ENCODE peak calls at places on chromosomes 11 and 22, in six cellular contexts. C, S, E, K, F and Y are unnamed samples.

GRCh38 chr22:28116261-28116673 is 197.2 kb upstream of the PITPNB start:
- DNase-seq in C (no peak), S (peak; percentile 55), E (no peak), K (no peak), F (no peak), Y (no peak)

GRCh38 chr22:24550028-24550901 is 4.7 kb downstream of the GUCD1 start:
- DNase-seq in C (peak; percentile 69), S (no peak), E (no peak), K (no peak), F (no peak), Y (no peak)

GRCh38 chr11:62108017-62108750 is 15.6 kb upstream of the INCENP start:
- DNase-seq in C (no peak), S (peak; percentile 49), E (peak; percentile 21), K (no peak), F (no peak), Y (peak; percentile 60)

GRCh38 chr11:15845261-15845660 is 511.1 kb downstream of the SOX6 start:
- DNase-seq in C (no peak), S (no peak), E (no peak), K (no peak), F (no peak), Y (no peak)

GRCh38 chr11:126465573-126466287 is 110.2 kb downstream of the ST3GAL4 start:
- DNase-seq in C (no peak), S (no peak), E (no peak), K (no peak), F (no peak), Y (peak; percentile 6)

GRCh38 chr11:8033791-8034585 is 46.9 kb downstream of the EIF3F start:
- DNase-seq in C (no peak), S (no peak), E (no peak), K (no peak), F (peak; percentile 48), Y (no peak)

GRCh38 chr11:24453129-24453723 is 43.6 kb upstream of the LUZP2 start:
- DNase-seq in C (no peak), S (no peak), E (no peak), K (no peak), F (no peak), Y (no peak)

GRCh38 chr11:36540998-36541397 is 26.8 kb upstream of the RAG1 start:
- DNase-seq in C (no peak), S (no peak), E (no peak), K (no peak), F (no peak), Y (peak; percentile 24)

GRCh38 chr11:77142091-77142975 is 14.3 kb downstream of the MYO7A start:
- DNase-seq in C (no peak), S (no peak), E (no peak), K (no peak), F (no peak), Y (no peak)

GRCh38 chr22:49664371-49664881 is 163.2 kb downstream of the BRD1 start:
- DNase-seq in C (no peak), S (no peak), E (no peak), K (no peak), F (peak; percentile 61), Y (no peak)

GRCh38 chr11:61699737-61700160 is 19.6 kb downstream of the DAGLA start:
- DNase-seq in C (peak; percentile 80), S (peak; percentile 73), E (no peak), K (no peak), F (no peak), Y (no peak)

GRCh38 chr22:36323182-36323854 is 64.4 kb downstream of the MYH9 start:
- DNase-seq in C (no peak), S (peak; percentile 88), E (no peak), K (no peak), F (no peak), Y (peak; percentile 18)

GRCh38 chr22:42064629-42065028 is 6.0 kb downstream of the NAGA start:
- DNase-seq in C (peak; percentile 20), S (no peak), E (no peak), K (no peak), F (peak; percentile 37), Y (no peak)

GRCh38 chr22:23155143-23155542 is 9.9 kb downstream of the RAB36 start:
- DNase-seq in C (no peak), S (no peak), E (no peak), K (no peak), F (no peak), Y (no peak)

GRCh38 chr11:28598531-28598930 is 490.3 kb downstream of the METTL15 start:
- DNase-seq in C (no peak), S (no peak), E (no peak), K (no peak), F (no peak), Y (no peak)

GRCh38 chr22:37313376-37314314 is 31.3 kb downstream of the CYTH4 start:
- DNase-seq in C (no peak), S (no peak), E (no peak), K (no peak), F (no peak), Y (no peak)

GRCh38 chr11:65590240-65590738 is 5.3 kb downstream of the KCNK7 start:
- DNase-seq in C (no peak), S (no peak), E (no peak), K (no peak), F (no peak), Y (no peak)

GRCh38 chr11:119298726-119299125 is 18.2 kb downstream of the MCAM start:
- DNase-seq in C (no peak), S (no peak), E (no peak), K (no peak), F (no peak), Y (no peak)

GRCh38 chr22:17266261-17266971 is 47.2 kb upstream of the ADA2 start:
- DNase-seq in C (no peak), S (no peak), E (peak; percentile 8), K (no peak), F (no peak), Y (peak; percentile 77)

GRCh38 chr11:43802509-43802908 is 78.1 kb upstream of the ALKBH3 start:
- DNase-seq in C (no peak), S (no peak), E (no peak), K (no peak), F (no peak), Y (no peak)

GRCh38 chr11:15830730-15831443 is 525.5 kb downstream of the SOX6 start:
- DNase-seq in C (no peak), S (no peak), E (no peak), K (no peak), F (no peak), Y (no peak)